ENCODE peak calls at places on chromosomes 16 and 17, in nine cellular contexts. H is cardiac muscle cell; Z is OCI-LY7; T is transverse colon; M is fibroblast of lung; S is Panc1; A is heart right ventricle; C is MM.1S; F is CD4-positive, alpha-beta memory T cell. W is an unnamed sample.

GRCh38 chr17:57402691-57403090 is 146.4 kb downstream of the MSI2 start:
- DNase-seq in T (no peak), A (no peak), F (no peak), C (no peak), H (no peak), M (no peak), S (no peak), Z (no peak), W (no peak)

GRCh38 chr17:45227101-45227591 is 5.5 kb downstream of the FMNL1 start:
- DNase-seq in Z (peak; percentile 82), T (peak; percentile 66), H (no peak), C (peak; percentile 89), A (no peak), M (no peak), S (no peak), F (no peak), W (no peak)

GRCh38 chr17:35742896-35743477 is 10.1 kb downstream of the GAS2L2 start:
- DNase-seq in F (no peak), C (no peak), A (no peak), M (no peak), S (no peak), T (no peak), H (no peak), Z (no peak), W (no peak)

GRCh38 chr17:73013299-73013698 is 79.2 kb downstream of the SLC39A11 start:
- DNase-seq in Z (peak; percentile 45), H (no peak), S (no peak), C (no peak), T (no peak), M (no peak), F (no peak), A (no peak), W (no peak)

GRCh38 chr17:38898812-38899348 is 26.5 kb upstream of the LASP1NB start:
- DNase-seq in S (no peak), C (peak; percentile 95), A (no peak), Z (peak; percentile 88), T (peak; percentile 72), M (no peak), H (no peak), F (peak; percentile 76), W (peak; percentile 93)

GRCh38 chr17:4161560-4162221 is 18.7 kb downstream of the CYB5D2 start:
- DNase-seq in M (no peak), T (no peak), Z (no peak), F (no peak), C (no peak), S (no peak), H (no peak), A (no peak), W (peak; percentile 35)

GRCh38 chr16:51898872-51899271 is 648.1 kb downstream of the TOX3 start:
- DNase-seq in C (no peak), Z (no peak), A (no peak), T (no peak), F (no peak), S (no peak), H (no peak), M (no peak), W (no peak)

GRCh38 chr16:82329504-82330192 is 159.6 kb upstream of the MPHOSPH6 start:
- DNase-seq in A (no peak), T (no peak), Z (no peak), H (no peak), M (no peak), C (no peak), S (no peak), F (no peak), W (no peak)

GRCh38 chr17:16980061-16980460 is 8.1 kb upstream of the TNFRSF13B start:
- DNase-seq in F (no peak), H (no peak), A (no peak), M (no peak), S (no peak), T (no peak), Z (no peak), C (no peak), W (no peak)

GRCh38 chr17:16976686-16977550 is 5.0 kb upstream of the TNFRSF13B start:
- DNase-seq in A (no peak), S (no peak), Z (no peak), C (no peak), F (no peak), M (no peak), T (no peak), H (no peak), W (no peak)

GRCh38 chr17:16981928-16982327 is 10.0 kb upstream of the TNFRSF13B start:
- DNase-seq in T (no peak), C (peak; percentile 4), H (no peak), F (no peak), Z (no peak), S (no peak), M (no peak), A (no peak), W (no peak)

GRCh38 chr17:16977932-16978331 is 6.0 kb upstream of the TNFRSF13B start:
- DNase-seq in H (no peak), T (no peak), F (no peak), Z (no peak), S (no peak), A (no peak), C (peak; percentile 4), M (peak; percentile 86), W (no peak)

DNA sequence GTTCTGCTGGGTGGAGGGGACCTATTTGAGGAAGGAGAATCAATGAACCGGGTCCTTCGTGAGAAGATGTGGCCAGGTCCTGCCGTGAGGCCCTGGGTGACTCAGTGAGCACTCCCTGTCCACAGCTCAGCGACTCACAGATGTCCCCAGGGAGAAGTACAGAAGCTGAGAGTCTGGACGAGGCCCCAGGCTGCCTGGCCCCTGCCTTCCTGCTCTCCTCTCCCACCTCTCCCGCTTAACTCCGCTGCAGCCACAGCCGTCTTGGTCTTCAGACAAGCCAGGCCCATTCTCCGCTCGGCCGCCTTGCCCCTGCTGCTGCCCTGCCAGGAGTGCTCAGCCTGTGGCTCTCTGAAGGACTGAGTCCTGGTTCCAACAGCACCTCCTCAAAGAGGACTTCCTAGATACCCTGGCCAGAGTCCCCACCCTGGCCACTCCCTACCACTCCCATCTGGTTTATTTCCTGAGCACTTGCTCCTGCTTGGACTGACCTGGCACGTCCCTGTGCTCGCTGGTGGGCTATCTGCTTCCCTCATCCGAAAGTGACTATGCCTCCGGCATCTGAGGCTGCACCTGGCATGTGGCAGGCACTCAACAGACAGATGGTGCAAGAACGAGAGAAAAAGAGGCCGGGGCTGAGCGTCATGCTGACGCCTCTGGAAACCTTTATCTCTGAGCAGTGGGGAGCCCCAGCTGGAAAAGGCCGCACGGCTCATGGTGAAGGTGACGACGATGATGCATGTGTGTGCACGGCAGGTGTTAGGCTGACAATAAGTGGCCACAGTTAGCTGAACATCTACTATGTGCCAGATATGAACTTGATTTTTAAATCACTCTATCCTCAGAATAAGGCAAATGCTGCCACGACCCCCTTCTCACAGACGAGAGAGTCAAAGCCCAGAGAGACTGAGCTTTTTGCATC is 9.2 kb upstream of the TNFRSF13B start:
- DNase-seq in A (no peak), F (no peak), T (peak; percentile 71), M (no peak), Z (no peak), C (peak; percentile 4), S (no peak), H (no peak), W (no peak)
- H3K4me1 ChIP-seq in A (peaks cover 4% of the 10 kb centered on the region), F (peaks cover 4% of the 10 kb centered on the region), T (no peaks in the 10 kb centered on the region), M (no peaks in the 10 kb centered on the region), Z (peaks cover 64% of the 10 kb centered on the region), C (peaks cover 44% of the 10 kb centered on the region), S (no peaks in the 10 kb centered on the region), H (no peaks in the 10 kb centered on the region), W (peaks cover 8% of the 10 kb centered on the region)

DNA sequence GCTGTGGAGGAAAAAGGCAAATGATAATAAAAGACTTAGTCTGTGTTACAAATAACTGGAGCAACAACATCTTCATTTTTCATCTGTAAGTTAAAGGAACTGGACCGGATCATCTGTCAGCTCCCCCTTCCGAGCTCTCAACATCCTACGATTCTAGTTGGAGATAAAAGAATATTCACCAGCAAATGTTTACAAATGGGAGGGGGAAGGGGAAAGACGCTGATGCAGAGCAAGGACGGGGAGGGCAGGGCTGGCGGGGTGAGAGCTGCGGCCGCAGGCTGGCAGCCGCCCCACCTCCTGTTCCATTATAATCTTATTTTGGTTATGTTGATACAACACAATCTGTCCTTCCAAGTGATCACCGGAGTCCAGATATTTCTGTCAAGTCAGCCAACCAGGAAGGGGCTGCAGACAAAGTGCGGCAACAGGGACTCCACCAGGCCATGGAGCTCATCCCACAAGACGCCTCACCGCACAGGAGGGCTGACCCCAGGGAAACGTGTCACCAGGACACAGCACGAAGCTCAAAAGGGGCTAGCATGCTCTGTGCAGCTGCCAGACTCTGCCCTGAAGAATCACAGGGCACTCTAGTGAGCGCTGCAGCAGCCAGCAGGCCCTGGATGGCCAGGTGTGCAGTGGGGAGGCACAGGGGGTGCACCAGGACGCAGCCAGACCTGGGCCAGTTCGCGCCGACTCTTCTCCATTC is 19.7 kb downstream of the FBXO31 start:
- DNase-seq in T (peak; percentile 33), Z (no peak), F (no peak), C (no peak), S (no peak), M (no peak), A (peak; percentile 44), H (no peak), W (no peak)
- H3K27ac ChIP-seq in T (peak overlapping the region; percentile 43), Z (no peak overlapping the region), F (no peak overlapping the region), C (no peak overlapping the region), S (no peak overlapping the region), M (peak overlapping the region; percentile 43), A (peak overlapping the region; percentile 80), H (peak overlapping the region; percentile 34), W (peak overlapping the region; percentile 5)

GRCh38 chr16:4489030-4489429 is 12.8 kb downstream of the HMOX2 start:
- DNase-seq in M (peak; percentile 96), F (no peak), Z (no peak), H (no peak), A (no peak), C (no peak), T (no peak), S (no peak), W (no peak)

GRCh38 chr16:4487955-4488481 is 11.8 kb downstream of the HMOX2 start:
- DNase-seq in C (no peak), F (peak; percentile 42), S (no peak), Z (no peak), A (no peak), T (no peak), M (peak; percentile 80), H (no peak), W (no peak)

GRCh38 chr16:4491898-4492297 is 15.7 kb downstream of the HMOX2 start:
- DNase-seq in S (no peak), C (no peak), F (no peak), H (no peak), A (no peak), T (no peak), M (no peak), Z (no peak), W (no peak)

GRCh38 chr16:4486126-4486893 is 10.1 kb downstream of the HMOX2 start:
- DNase-seq in S (no peak), A (peak; percentile 28), H (peak; percentile 66), Z (no peak), T (no peak), M (no peak), C (no peak), F (no peak), W (no peak)

DNA sequence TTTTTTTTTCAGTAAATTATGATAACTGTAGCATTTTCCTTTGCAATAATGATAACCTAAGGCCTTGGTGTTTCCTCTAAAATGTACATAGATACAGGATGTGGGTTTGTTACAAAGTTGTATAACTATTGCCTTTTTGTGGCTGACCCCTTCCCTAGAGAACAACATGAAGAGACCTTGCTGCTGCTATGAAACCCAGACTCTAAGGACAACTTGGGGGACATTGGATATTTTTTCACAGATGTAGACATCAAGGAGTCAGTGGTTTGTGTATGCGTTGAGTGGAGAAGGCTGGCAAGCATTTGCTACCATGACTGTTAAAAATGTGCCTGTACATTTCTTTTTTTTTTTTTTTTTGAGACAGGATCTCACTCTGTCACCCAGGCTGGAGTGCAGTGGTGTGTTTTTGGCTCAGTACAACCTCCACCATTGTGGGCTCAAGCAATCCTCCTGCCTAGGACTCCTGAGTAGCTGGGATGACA is 12.3 kb downstream of the HMOX2 start:
- DNase-seq in F (peak; percentile 81), A (no peak), C (no peak), Z (no peak), T (no peak), H (no peak), M (peak; percentile 37), S (no peak), W (no peak)
- H3K4me1 ChIP-seq in F (peaks cover 85% of the 10 kb centered on the region), A (peaks cover 17% of the 10 kb centered on the region), C (no peaks in the 10 kb centered on the region), Z (no peaks in the 10 kb centered on the region), T (peaks cover 9% of the 10 kb centered on the region), H (peaks cover 17% of the 10 kb centered on the region), M (peaks cover 15% of the 10 kb centered on the region), S (no peaks in the 10 kb centered on the region), W (peaks cover 52% of the 10 kb centered on the region)

GRCh38 chr17:80800775-80801391 is 190.8 kb upstream of the CHMP6 start:
- DNase-seq in F (no peak), H (no peak), T (no peak), A (no peak), C (no peak), M (peak; percentile 14), Z (no peak), S (no peak), W (no peak)

GRCh38 chr17:80799553-80800403 is 191.9 kb upstream of the CHMP6 start:
- DNase-seq in A (no peak), C (no peak), T (no peak), F (no peak), H (no peak), S (no peak), M (no peak), Z (peak; percentile 77), W (no peak)

GRCh38 chr17:80797741-80798594 is 193.7 kb upstream of the CHMP6 start:
- DNase-seq in S (no peak), F (no peak), Z (no peak), C (no peak), H (no peak), T (no peak), M (no peak), A (no peak), W (no peak)

GRCh38 chr17:80796430-80796861 is 195.2 kb upstream of the CHMP6 start:
- DNase-seq in T (peak; percentile 44), S (no peak), Z (no peak), A (no peak), F (no peak), M (no peak), H (no peak), C (no peak), W (peak; percentile 25)

GRCh38 chr17:80798595-80799552 is 192.8 kb upstream of the CHMP6 start:
- DNase-seq in F (no peak), M (no peak), S (no peak), Z (no peak), A (no peak), H (no peak), C (no peak), T (no peak), W (no peak)
- H3K27ac ChIP-seq in F (no peak overlapping the region), M (no peak overlapping the region), S (no peak overlapping the region), Z (no peak overlapping the region), A (no peak overlapping the region), H (no peak overlapping the region), C (no peak overlapping the region), T (no peak overlapping the region), W (no peak overlapping the region)